ENCODE peak calls at places on chromosomes 13 and 19, in five cellular contexts. Z is activated naive CD4-positive, alpha-beta T cell; H is putamen; P is astrocyte of the spinal cord; R is activated T-cell treated with anti-CD3 and anti-CD28 coated beads, Interleukin-2, amount 50 U/mL, for 72 hours. X is an unnamed sample.

GRCh38 chr19:17999685-18000479 is 8.1 kb upstream of the ARRDC2 start:
- DNase-seq in Z (no peak), H (no peak), P (no peak), R (no peak), X (no peak)

GRCh38 chr19:7953060-7953459 is 9.6 kb upstream of the TIMM44 start:
- DNase-seq in Z (no peak), H (no peak), P (no peak), R (no peak), X (no peak)

GRCh38 chr19:28883241-28883693 is 329.7 kb downstream of the UQCRFS1 start:
- DNase-seq in Z (no peak), H (peak), P (no peak), R (no peak), X (no peak)

GRCh38 chr13:106851251-106851650 is 283.3 kb upstream of the ARGLU1 start:
- DNase-seq in Z (no peak), H (no peak), P (peak), R (no peak), X (no peak)

GRCh38 chr13:98273824-98274786 is 97.0 kb upstream of the RNF113B start:
- DNase-seq in Z (no peak), H (no peak), P (peak), R (no peak), X (no peak)

GRCh38 chr13:99996177-99996705 is 14.7 kb downstream of the ZIC2 start:
- DNase-seq in Z (no peak), H (no peak), P (peak), R (no peak), X (no peak)

GRCh38 chr19:13087295-13087694 is 15.4 kb downstream of the LYL1 start:
- DNase-seq in Z (no peak), H (no peak), P (no peak), R (no peak), X (no peak)

GRCh38 chr13:110398564-110399507 is 91.8 kb downstream of the COL4A2 start:
- DNase-seq in Z (no peak), H (no peak), P (peak), R (no peak), X (no peak)

GRCh38 chr19:4139614-4140236 is 13.7 kb upstream of the CREB3L3 start:
- DNase-seq in Z (peak), H (peak), P (peak), R (peak), X (peak)

GRCh38 chr19:3665681-3666544 is 34.4 kb downstream of the PIP5K1C start:
- DNase-seq in Z (peak), H (no peak), P (no peak), R (peak), X (peak)

GRCh38 chr19:39146686-39147450 is 21.3 kb downstream of the PAK4 start:
- DNase-seq in Z (no peak), H (no peak), P (no peak), R (no peak), X (no peak)

GRCh38 chr19:46542428-46543230 is 47.0 kb upstream of the PNMA8B start:
- DNase-seq in Z (peak), H (peak), P (peak), R (peak), X (peak)

GRCh38 chr19:19352823-19353222 is 32.2 kb downstream of the MAU2 start:
- DNase-seq in Z (no peak), H (no peak), P (no peak), R (no peak), X (no peak)

GRCh38 chr13:50914848-50915247 is 5.3 kb downstream of the RNASEH2B start:
- DNase-seq in Z (no peak), H (no peak), P (peak), R (no peak), X (no peak)

GRCh38 chr19:23822735-23823134 is 64.0 kb upstream of the ZNF681 start:
- DNase-seq in Z (no peak), H (no peak), P (no peak), R (no peak), X (no peak)

GRCh38 chr19:39795001-39795400 is 16.3 kb downstream of the LEUTX start:
- DNase-seq in Z (no peak), H (no peak), P (no peak), R (peak), X (no peak)

GRCh38 chr13:81377926-81378325 is 1037.0 kb upstream of the SPRY2 start:
- DNase-seq in Z (no peak), H (peak), P (no peak), R (no peak), X (no peak)

X was measured in activated naive CD8-positive, alpha-beta T cell treated with anti-CD3 and anti-CD28 coated beads, Interleukin-2, amount 50 U/mL, for 24 hours.